ENCODE peak calls at places on chromosomes 11 and 22, in ten cellular contexts. A is tibial artery, N is Peyer's patch, F is PC-3, D is IMR-90, U is heart right ventricle, K is left ventricle myocardium inferior, Y is transverse colon, O is mammary epithelial cell, L is left lung. B is an unnamed sample.

GRCh38 chr11:76327756-76328388 is 53.1 kb downstream of the THAP12 start:
- DNase-seq in U (peak; percentile 54), F (no peak), Y (no peak), N (peak; percentile 39), O (no peak), D (no peak), L (no peak), A (no peak), K (peak; percentile 35), B (no peak)

GRCh38 chr11:70908223-70908622 is 344.2 kb downstream of the SHANK2 start:
- DNase-seq in Y (no peak), N (no peak), K (no peak), O (no peak), F (no peak), L (no peak), U (no peak), A (no peak), D (no peak), B (no peak)

GRCh38 chr11:105447936-105448702 is 161.8 kb upstream of the GRIA4 start:
- DNase-seq in D (no peak), K (no peak), A (no peak), N (no peak), Y (no peak), F (no peak), U (no peak), L (no peak), O (no peak), B (no peak)

GRCh38 chr11:97269527-97269926 is 879.7 kb downstream of the JRKL start:
- DNase-seq in A (no peak), L (no peak), O (peak; percentile 4), Y (no peak), D (no peak), U (no peak), K (no peak), F (peak; percentile 33), N (no peak), B (no peak)

GRCh38 chr22:37661160-37661924 is 2.8 kb downstream of the PDXP start:
- DNase-seq in F (peak; percentile 35), N (no peak), D (peak; percentile 82), U (no peak), L (no peak), Y (no peak), K (no peak), O (peak; percentile 37), A (no peak), B (peak; percentile 59)

GRCh38 chr22:47837703-47838102 is 1075.3 kb downstream of the TBC1D22A start:
- DNase-seq in L (no peak), D (no peak), A (no peak), U (no peak), N (no peak), Y (no peak), F (peak; percentile 54), K (no peak), O (peak; percentile 2), B (no peak)

GRCh38 chr11:110297726-110298297 is 1.4 kb upstream of the RDX start:
- DNase-seq in U (no peak), A (no peak), N (no peak), L (no peak), D (no peak), K (no peak), F (peak; percentile 48), Y (no peak), O (peak; percentile 31), B (no peak)

GRCh38 chr11:77175021-77175842 is 47.2 kb downstream of the MYO7A start:
- DNase-seq in D (no peak), K (no peak), N (no peak), F (no peak), O (no peak), U (no peak), Y (no peak), A (peak; percentile 54), L (peak; percentile 76), B (no peak)

GRCh38 chr22:21064917-21065864 is 19.4 kb downstream of the LRRC74B start:
- DNase-seq in L (no peak), O (no peak), U (no peak), F (no peak), N (no peak), D (no peak), Y (no peak), K (no peak), A (no peak), B (no peak)

GRCh38 chr11:67731583-67731982 is 57.2 kb upstream of the ALDH3B2 start:
- DNase-seq in K (no peak), L (no peak), D (no peak), A (no peak), O (no peak), U (no peak), F (peak; percentile 12), Y (no peak), N (no peak), B (no peak)

GRCh38 chr11:44325698-44326097 is 15.8 kb upstream of the ALX4 start:
- DNase-seq in U (no peak), D (no peak), L (no peak), A (no peak), F (no peak), N (no peak), Y (no peak), O (no peak), K (no peak), B (no peak)

GRCh38 chr11:44327730-44328691 is 18.1 kb upstream of the ALX4 start:
- DNase-seq in N (no peak), F (no peak), U (no peak), L (no peak), Y (no peak), K (no peak), O (no peak), A (no peak), D (no peak), B (no peak)

GRCh38 chr11:44324222-44324621 is 14.3 kb upstream of the ALX4 start:
- DNase-seq in L (no peak), D (no peak), A (no peak), N (no peak), K (no peak), O (no peak), U (no peak), Y (no peak), F (no peak), B (no peak)

GRCh38 chr11:44324787-44325525 is 15.0 kb upstream of the ALX4 start:
- DNase-seq in Y (no peak), O (no peak), A (no peak), N (no peak), U (no peak), F (peak; percentile 17), D (no peak), L (no peak), K (no peak), B (no peak)

GRCh38 chr11:44326615-44327475 is 16.9 kb upstream of the ALX4 start:
- DNase-seq in K (no peak), N (no peak), L (no peak), F (no peak), A (no peak), U (no peak), D (no peak), O (no peak), Y (no peak), B (no peak)
- TF ChIP-seq CTCF in K (no peak), N (no peak), L (no peak), F (no peak), A (no peak), U (no peak), D (peak; percentile 16), O (peak; percentile 27), Y (no peak), B (peak; percentile 24)

GRCh38 chr11:64687204-64687603 is 35.8 kb downstream of the NRXN2 start:
- DNase-seq in K (peak; percentile 55), O (no peak), D (no peak), U (peak; percentile 58), A (peak; percentile 75), Y (no peak), N (no peak), L (no peak), F (no peak), B (no peak)
- H3K4me3 ChIP-seq in K (no peak overlapping the region), O (no peak overlapping the region), D (no peak overlapping the region), U (no peak overlapping the region), A (no peak overlapping the region), Y (no peak overlapping the region), N (no peak overlapping the region), L (no peak overlapping the region), F (no peak overlapping the region), B (no peak overlapping the region)

GRCh38 chr11:34278175-34278574 is 79.6 kb downstream of the ABTB2 start:
- DNase-seq in F (no peak), N (no peak), L (no peak), K (no peak), D (no peak), U (no peak), A (no peak), Y (no peak), O (no peak), B (no peak)

GRCh38 chr11:34276465-34276864 is 81.3 kb downstream of the ABTB2 start:
- DNase-seq in D (no peak), L (no peak), A (no peak), O (no peak), Y (no peak), F (no peak), K (no peak), N (no peak), U (no peak), B (no peak)

GRCh38 chr11:34274712-34275398 is 83.0 kb downstream of the ABTB2 start:
- DNase-seq in F (peak; percentile 99), L (peak; percentile 88), A (peak; percentile 93), Y (peak; percentile 73), K (peak; percentile 83), D (peak; percentile 98), U (peak; percentile 74), N (peak; percentile 83), O (peak; percentile 99), B (peak; percentile 89)

GRCh38 chr11:34277166-34277565 is 80.6 kb downstream of the ABTB2 start:
- DNase-seq in O (no peak), A (no peak), L (no peak), D (no peak), N (no peak), K (no peak), F (no peak), Y (no peak), U (no peak), B (no peak)

DNA sequence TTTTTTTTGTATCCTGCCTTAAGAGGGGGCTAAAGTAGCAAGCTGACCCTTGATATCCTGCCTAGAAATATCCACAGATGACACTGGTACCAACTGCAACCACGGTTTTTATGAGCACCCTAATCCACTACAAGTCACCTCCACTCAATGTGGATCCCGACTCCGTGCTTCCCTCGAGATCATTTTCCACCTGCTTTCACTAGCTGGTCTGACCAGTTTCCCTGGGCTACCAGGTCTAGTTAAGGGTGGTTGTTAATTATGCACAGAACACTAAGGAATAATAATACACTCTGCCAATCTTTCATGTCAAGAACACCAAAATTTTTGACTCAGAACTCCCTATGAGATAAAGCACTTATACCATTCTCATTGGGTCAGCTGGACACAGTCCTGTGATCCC is 82.3 kb downstream of the ABTB2 start:
- DNase-seq in N (no peak), A (no peak), K (no peak), O (no peak), U (no peak), Y (no peak), F (peak; percentile 11), L (no peak), D (no peak), B (no peak)
- H3K27ac ChIP-seq in N (no peak overlapping the region), A (peak overlapping the region; percentile 56), K (peak overlapping the region; percentile 69), O (peak overlapping the region; percentile 45), U (peak overlapping the region; percentile 57), Y (peak overlapping the region; percentile 63), F (peak overlapping the region; percentile 82), L (peak overlapping the region; percentile 77), D (peak overlapping the region; percentile 51), B (peak overlapping the region; percentile 81)

DNA sequence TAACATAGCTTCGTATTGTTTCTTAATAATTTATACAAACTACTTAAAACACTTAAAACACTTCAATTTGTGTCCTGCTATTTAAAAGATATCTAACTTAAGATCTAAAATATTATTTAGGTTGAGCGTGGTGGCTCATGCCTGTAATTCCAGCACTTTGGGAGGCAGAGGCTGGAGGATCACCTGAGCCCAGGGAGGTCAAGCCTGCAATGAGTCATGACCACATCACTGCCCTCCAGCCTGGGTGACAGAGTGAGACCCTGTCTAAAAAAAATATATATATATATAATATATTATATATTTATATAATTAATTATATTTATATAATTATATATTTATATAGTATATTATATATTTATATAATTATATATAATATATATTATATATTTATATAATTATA is 4.2 kb upstream of the CTR9 start:
- DNase-seq in L (no peak), D (no peak), N (no peak), F (peak; percentile 44), O (no peak), A (no peak), U (no peak), Y (no peak), K (no peak), B (no peak)
- TF ChIP-seq CTCF in L (no peak), D (no peak), N (no peak), F (no peak), O (no peak), A (no peak), U (no peak), Y (no peak), K (no peak), B (no peak)